ENCODE peak calls at places on chromosome 17, in seven cellular contexts. G, K, Y, A, H, F and Z are unnamed samples.

GRCh38 chr17:64190468-64190867 is 60.5 kb upstream of the ERN1 start:
- DNase-seq in G (no peak), K (no peak), Y (no peak), A (no peak), H (no peak), F (no peak), Z (no peak)

GRCh38 chr17:66466933-66467367 is 164.5 kb downstream of the PRKCA start:
- DNase-seq in G (peak), K (no peak), Y (peak), A (peak), H (no peak), F (peak), Z (peak)

GRCh38 chr17:80592243-80592642 is 47.6 kb downstream of the RPTOR start:
- DNase-seq in G (no peak), K (no peak), Y (no peak), A (no peak), H (no peak), F (no peak), Z (no peak)

GRCh38 chr17:68562736-68563135 is 38.4 kb downstream of the FAM20A start:
- DNase-seq in G (no peak), K (no peak), Y (no peak), A (no peak), H (no peak), F (no peak), Z (no peak)

GRCh38 chr17:72466199-72466598 is 345.4 kb downstream of the SOX9 start:
- DNase-seq in G (peak), K (peak), Y (no peak), A (no peak), H (no peak), F (peak), Z (no peak)

GRCh38 chr17:71628306-71628705 is 492.5 kb upstream of the SOX9 start:
- DNase-seq in G (no peak), K (no peak), Y (no peak), A (no peak), H (no peak), F (no peak), Z (no peak)

GRCh38 chr17:71330099-71330375 is 790.8 kb upstream of the SOX9 start:
- DNase-seq in G (no peak), K (no peak), Y (no peak), A (no peak), H (no peak), F (no peak), Z (no peak)

GRCh38 chr17:81000089-81000630 is 8.5 kb downstream of the CHMP6 start:
- DNase-seq in G (no peak), K (no peak), Y (no peak), A (no peak), H (no peak), F (no peak), Z (no peak)

GRCh38 chr17:40062347-40063033 is at the start of gene THRA:
- DNase-seq in G (peak), K (no peak), Y (no peak), A (peak), H (no peak), F (no peak), Z (no peak)

GRCh38 chr17:36461330-36462110 is 25.0 kb upstream of the ZNHIT3 start:
- DNase-seq in G (no peak), K (no peak), Y (no peak), A (no peak), H (no peak), F (no peak), Z (no peak)

GRCh38 chr17:82720204-82720603 is 3.7 kb downstream of the FN3KRP start:
- DNase-seq in G (no peak), K (no peak), Y (no peak), A (no peak), H (no peak), F (no peak), Z (no peak)

GRCh38 chr17:57035971-57036481 is 49.0 kb upstream of the AKAP1 start:
- DNase-seq in G (no peak), K (no peak), Y (no peak), A (no peak), H (no peak), F (no peak), Z (no peak)

GRCh38 chr17:65531508-65532431 is 29.7 kb downstream of the AXIN2 start:
- DNase-seq in G (peak), K (no peak), Y (no peak), A (no peak), H (no peak), F (no peak), Z (no peak)

GRCh38 chr17:9517396-9517795 is 58.2 kb downstream of the STX8 start:
- DNase-seq in G (no peak), K (no peak), Y (no peak), A (no peak), H (no peak), F (no peak), Z (no peak)

GRCh38 chr17:16211601-16212000 is 3.7 kb downstream of the NCOR1 start:
- DNase-seq in G (no peak), K (no peak), Y (no peak), A (no peak), H (no peak), F (no peak), Z (no peak)

GRCh38 chr17:48310748-48311213 is 119.2 kb downstream of the SKAP1 start:
- DNase-seq in G (no peak), K (no peak), Y (no peak), A (peak), H (no peak), F (no peak), Z (no peak)

GRCh38 chr17:33227911-33228310 is 65.2 kb downstream of the ASIC2 start:
- DNase-seq in G (no peak), K (no peak), Y (no peak), A (no peak), H (no peak), F (no peak), Z (no peak)

GRCh38 chr17:66667491-66668030 is 167.4 kb upstream of the CACNG5 start:
- DNase-seq in G (no peak), K (peak), Y (no peak), A (no peak), H (no peak), F (no peak), Z (no peak)

GRCh38 chr17:16083223-16083622 is 83.6 kb downstream of the TTC19 start:
- DNase-seq in G (no peak), K (no peak), Y (no peak), A (no peak), H (no peak), F (no peak), Z (no peak)

GRCh38 chr17:78224226-78225087 is 7.0 kb upstream of the TMEM235 start:
- DNase-seq in G (no peak), K (no peak), Y (no peak), A (no peak), H (no peak), F (no peak), Z (no peak)

GRCh38 chr17:31095239-31096105 is 695 bp downstream of the NF1 start:
- DNase-seq in G (peak), K (no peak), Y (no peak), A (peak), H (peak), F (peak), Z (peak)

GRCh38 chr17:50147841-50148225 is 2.6 kb downstream of the PPP1R9B start:
- DNase-seq in G (no peak), K (no peak), Y (no peak), A (no peak), H (no peak), F (peak), Z (no peak)

GRCh38 chr17:83083368-83084201 is 4.2 kb downstream of the METRNL start:
- DNase-seq in G (peak), K (no peak), Y (no peak), A (no peak), H (peak), F (no peak), Z (peak)

GRCh38 chr17:18920911-18921441 is 31.0 kb upstream of the SLC5A10 start:
- DNase-seq in G (peak), K (peak), Y (no peak), A (no peak), H (no peak), F (peak), Z (peak)

GRCh38 chr17:72465191-72466024 is 344.6 kb downstream of the SOX9 start:
- DNase-seq in G (peak), K (peak), Y (peak), A (no peak), H (no peak), F (peak), Z (no peak)

GRCh38 chr17:8053600-8053999 is 14.7 kb downstream of the ALOX15B start:
- DNase-seq in G (no peak), K (no peak), Y (no peak), A (no peak), H (no peak), F (no peak), Z (no peak)

GRCh38 chr17:55996826-55997225 is 156.4 kb upstream of the ANKFN1 start:
- DNase-seq in G (peak), K (no peak), Y (no peak), A (no peak), H (no peak), F (no peak), Z (no peak)

GRCh38 chr17:69082696-69083095 is 22.0 kb upstream of the ABCA9 start:
- DNase-seq in G (no peak), K (no peak), Y (no peak), A (no peak), H (no peak), F (no peak), Z (no peak)

GRCh38 chr17:11644265-11645212 is 46.3 kb downstream of the DNAH9 start:
- DNase-seq in G (peak), K (no peak), Y (peak), A (peak), H (peak), F (peak), Z (peak)

GRCh38 chr17:66281671-66282369 is 20.6 kb upstream of the PRKCA start:
- DNase-seq in G (no peak), K (no peak), Y (no peak), A (no peak), H (no peak), F (no peak), Z (no peak)

GRCh38 chr17:42399121-42399520 is 10.9 kb upstream of the STAT3 start:
- DNase-seq in G (no peak), K (no peak), Y (no peak), A (no peak), H (no peak), F (no peak), Z (no peak)
- H3K9ac ChIP-seq in G (no peak), K (no peak), Y (no peak), A (no peak), H (no peak), F (no peak), Z (no peak)

GRCh38 chr17:43830510-43831145 is 2.3 kb downstream of the MPP3 start:
- DNase-seq in G (no peak), K (no peak), Y (no peak), A (no peak), H (no peak), F (no peak), Z (no peak)

GRCh38 chr17:43834106-43834505 is 1.2 kb upstream of the MPP3 start:
- DNase-seq in G (peak), K (no peak), Y (no peak), A (no peak), H (no peak), F (no peak), Z (no peak)

GRCh38 chr17:43832168-43832975 is 574 bp downstream of the MPP3 start:
- DNase-seq in G (peak), K (no peak), Y (no peak), A (peak), H (no peak), F (peak), Z (peak)

GRCh38 chr17:43831633-43832032 is 1.3 kb downstream of the MPP3 start:
- DNase-seq in G (no peak), K (no peak), Y (no peak), A (no peak), H (no peak), F (no peak), Z (no peak)

DNA sequence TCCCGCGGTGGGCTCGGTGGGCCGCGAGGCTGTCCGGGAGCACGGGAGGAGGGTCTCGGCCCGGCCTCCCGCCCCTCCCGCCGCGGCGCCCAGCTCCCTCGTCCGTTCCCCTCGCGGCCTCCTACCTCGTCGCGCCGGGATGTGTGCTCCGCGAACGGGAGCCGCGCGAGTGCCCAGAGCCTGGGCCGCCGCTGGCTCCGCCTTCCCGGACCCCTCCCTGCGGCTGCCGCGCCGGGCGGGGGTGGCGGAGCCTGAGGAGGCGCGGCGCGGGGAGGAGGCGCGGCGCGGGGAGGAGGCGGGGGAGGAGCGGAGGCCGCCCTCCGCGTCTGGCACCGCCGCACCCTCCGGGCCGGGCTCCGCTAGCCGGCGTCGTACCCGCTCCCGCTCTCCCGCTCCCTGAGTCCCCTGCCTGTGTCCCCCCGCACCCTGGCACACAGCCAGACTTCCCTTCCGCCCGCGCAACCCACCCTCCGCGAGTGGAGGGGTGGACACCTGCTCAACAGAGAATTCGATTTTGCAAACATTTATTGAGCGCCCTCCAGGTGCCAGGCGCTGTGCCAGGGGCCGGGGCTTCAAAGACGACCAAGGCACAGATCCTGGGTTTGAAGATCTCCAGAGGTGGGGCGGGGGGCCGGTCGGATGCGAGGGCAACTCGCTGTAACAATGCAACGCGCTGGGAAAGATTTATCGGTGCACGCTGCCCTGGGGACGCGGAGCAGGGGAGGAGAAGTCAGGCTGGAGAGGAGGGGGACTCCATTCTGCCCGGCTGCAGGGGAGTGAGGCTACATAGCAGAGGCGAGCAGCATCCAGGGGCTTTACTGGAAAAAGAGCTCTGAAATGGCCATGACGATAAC is at the start of gene MPP3:
- DNase-seq in G (peak), K (no peak), Y (no peak), A (peak), H (no peak), F (no peak), Z (peak)
- TF ChIP-seq POLR2A in G (peak), K (no peak), Y (no peak), A (no peak), H (no peak), F (no peak), Z (peak)

DNA sequence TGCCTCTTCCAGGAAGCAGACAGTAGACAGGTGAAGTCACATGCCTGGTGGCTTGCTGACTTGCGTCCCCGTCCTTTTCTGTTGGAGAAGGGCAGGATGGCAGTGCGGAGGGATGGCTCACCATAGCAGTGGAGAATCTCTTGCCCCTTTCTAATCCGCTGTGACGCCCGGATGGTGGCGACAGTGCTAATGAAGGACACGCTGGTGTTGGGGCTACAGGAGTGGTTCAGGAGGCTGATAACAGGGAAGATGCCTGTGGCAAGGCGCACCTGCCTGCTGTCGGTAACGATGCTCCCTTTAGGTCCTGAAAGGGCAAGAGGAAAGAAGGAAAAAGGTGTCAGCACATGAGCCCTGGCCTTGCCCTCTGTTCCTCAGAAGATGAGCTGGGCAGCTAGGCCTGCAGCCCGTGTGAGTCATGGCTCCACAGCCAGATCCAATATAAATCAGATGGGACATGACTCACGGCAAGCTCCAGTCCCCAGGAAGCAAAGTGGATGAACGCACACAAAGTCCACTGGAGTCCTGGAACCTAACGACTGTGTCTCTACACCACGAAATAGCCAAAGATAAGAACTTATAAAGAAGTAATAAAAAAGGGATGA is 25.5 kb downstream of the SERPINF1 start:
- DNase-seq in G (peak), K (no peak), Y (peak), A (no peak), H (no peak), F (peak), Z (peak)
- H3K9ac ChIP-seq in G (peak), K (no peak), Y (peak), A (no peak), H (no peak), F (no peak), Z (no peak)

GRCh38 chr17:21041753-21042433 is 918 bp downstream of the USP22 start:
- DNase-seq in G (peak), K (no peak), Y (peak), A (peak), H (peak), F (peak), Z (peak)
- TF ChIP-seq POLR2A in G (no peak), K (peak), Y (no peak), A (no peak), H (no peak), F (no peak), Z (no peak)

GRCh38 chr17:75688209-75688771 is 21.2 kb downstream of the SAP30BP start:
- DNase-seq in G (no peak), K (no peak), Y (no peak), A (no peak), H (no peak), F (no peak), Z (peak)

GRCh38 chr17:75685508-75685907 is 18.4 kb downstream of the SAP30BP start:
- DNase-seq in G (no peak), K (no peak), Y (no peak), A (no peak), H (no peak), F (no peak), Z (no peak)

GRCh38 chr17:75683467-75684041 is 16.4 kb downstream of the SAP30BP start:
- DNase-seq in G (peak), K (no peak), Y (peak), A (peak), H (no peak), F (peak), Z (no peak)

GRCh38 chr17:75684249-75684648 is 17.1 kb downstream of the SAP30BP start:
- DNase-seq in G (peak), K (no peak), Y (no peak), A (peak), H (no peak), F (no peak), Z (peak)

GRCh38 chr17:75684924-75685323 is 17.8 kb downstream of the SAP30BP start:
- DNase-seq in G (no peak), K (no peak), Y (no peak), A (no peak), H (no peak), F (no peak), Z (no peak)
- H3K9ac ChIP-seq in G (no peak), K (no peak), Y (peak), A (no peak), H (peak), F (no peak), Z (no peak)